ENCODE peak calls at places on chromosomes 6 and 20, in nine cellular contexts. W is thoracic aorta; I is activated T-cell treated with anti-CD3 and anti-CD28 coated beads, Interleukin-2, amount 50 U/mL, for 48 hours; X is activated CD4-positive, alpha-beta T cell treated with anti-CD3 and anti-CD28 coated beads for 24 hours; B is NCI-H748 treated with DMSO at 0.1 percent for 48 hours; N is GM20000; Z is HL-60; M is NCI-H510A; R is activated naive CD4-positive, alpha-beta T cell. F is an unnamed sample.

GRCh38 chr20:10280016-10280908 is 61.6 kb downstream of the SNAP25 start:
- DNase-seq in W (no peak), I (no peak), X (no peak), B (no peak), N (no peak), Z (no peak), M (no peak), R (no peak), F (no peak)

GRCh38 chr20:43007525-43007924 is 182.2 kb downstream of the PTPRT start:
- DNase-seq in W (no peak), I (no peak), X (no peak), B (no peak), N (no peak), Z (no peak), M (no peak), R (no peak), F (no peak)

GRCh38 chr20:20286061-20286460 is 81.8 kb upstream of the INSM1 start:
- DNase-seq in W (no peak), I (no peak), X (no peak), B (no peak), N (no peak), Z (no peak), M (no peak), R (no peak), F (no peak)

GRCh38 chr6:107846262-107846795 is 22.2 kb upstream of the SCML4 start:
- DNase-seq in W (no peak), I (no peak), X (no peak), B (no peak), N (no peak), Z (no peak), M (no peak), R (no peak), F (no peak)

GRCh38 chr20:11274137-11274536 is 600.3 kb upstream of the JAG1 start:
- DNase-seq in W (no peak), I (no peak), X (no peak), B (peak; percentile 90), N (peak; percentile 51), Z (no peak), M (peak; percentile 55), R (no peak), F (no peak)

GRCh38 chr20:32158351-32158750 is 48.8 kb downstream of the TM9SF4 start:
- DNase-seq in W (no peak), I (no peak), X (no peak), B (no peak), N (no peak), Z (no peak), M (no peak), R (no peak), F (no peak)

GRCh38 chr6:29504961-29505360 is 17.2 kb upstream of the MAS1L start:
- DNase-seq in W (no peak), I (no peak), X (no peak), B (no peak), N (no peak), Z (no peak), M (no peak), R (no peak), F (no peak)

GRCh38 chr20:14445310-14445709 is 107.9 kb upstream of the FLRT3 start:
- DNase-seq in W (no peak), I (no peak), X (no peak), B (no peak), N (no peak), Z (no peak), M (no peak), R (no peak), F (no peak)

GRCh38 chr20:24723953-24724352 is 225.1 kb upstream of the CST7 start:
- DNase-seq in W (no peak), I (no peak), X (no peak), B (no peak), N (no peak), Z (no peak), M (no peak), R (no peak), F (no peak)

GRCh38 chr6:46329568-46329967 is 158.8 kb upstream of the ENPP5 start:
- DNase-seq in W (no peak), I (no peak), X (no peak), B (no peak), N (no peak), Z (no peak), M (no peak), R (no peak), F (no peak)

GRCh38 chr6:108113557-108114519 is 39.3 kb upstream of the OSTM1 start:
- DNase-seq in W (no peak), I (peak; percentile 42), X (no peak), B (peak; percentile 22), N (peak; percentile 64), Z (no peak), M (no peak), R (no peak), F (no peak)

GRCh38 chr20:10632681-10633509 is 40.9 kb downstream of the JAG1 start:
- DNase-seq in W (no peak), I (no peak), X (no peak), B (no peak), N (no peak), Z (no peak), M (no peak), R (no peak), F (no peak)

GRCh38 chr6:160750276-160750689 is 48.2 kb downstream of the PLG start:
- DNase-seq in W (no peak), I (no peak), X (no peak), B (no peak), N (peak; percentile 39), Z (no peak), M (no peak), R (no peak), F (peak; percentile 39)

GRCh38 chr20:52592567-52592966 is 379.6 kb upstream of the TSHZ2 start:
- DNase-seq in W (no peak), I (no peak), X (no peak), B (no peak), N (no peak), Z (no peak), M (no peak), R (no peak), F (no peak)

GRCh38 chr6:121817141-121817540 is 381.7 kb downstream of the GJA1 start:
- DNase-seq in W (no peak), I (no peak), X (no peak), B (no peak), N (no peak), Z (no peak), M (no peak), R (no peak), F (no peak)

GRCh38 chr6:1837868-1838267 is 228.2 kb downstream of the FOXC1 start:
- DNase-seq in W (no peak), I (no peak), X (no peak), B (no peak), N (no peak), Z (no peak), M (no peak), R (no peak), F (no peak)

GRCh38 chr20:8678098-8678776 is 390.6 kb upstream of the PLCB4 start:
- DNase-seq in W (no peak), I (no peak), X (no peak), B (no peak), N (no peak), Z (no peak), M (no peak), R (no peak), F (no peak)

GRCh38 chr6:29986199-29986598 is 43.9 kb downstream of the HLA-A start:
- DNase-seq in W (no peak), I (no peak), X (no peak), B (no peak), N (no peak), Z (no peak), M (no peak), R (no peak), F (no peak)

GRCh38 chr6:98333273-98333672 is 501.1 kb upstream of the POU3F2 start:
- DNase-seq in W (no peak), I (no peak), X (no peak), B (no peak), N (no peak), Z (no peak), M (no peak), R (no peak), F (no peak)

GRCh38 chr6:168128631-168129291 is 49.7 kb upstream of the FRMD1 start:
- DNase-seq in W (no peak), I (no peak), X (no peak), B (no peak), N (no peak), Z (no peak), M (no peak), R (no peak), F (no peak)

GRCh38 chr6:96032646-96033045 is 16.9 kb downstream of the FUT9 start:
- DNase-seq in W (no peak), I (no peak), X (no peak), B (peak; percentile 26), N (no peak), Z (no peak), M (no peak), R (no peak), F (no peak)

GRCh38 chr6:163398796-163399195 is 15.7 kb upstream of the QKI start:
- DNase-seq in W (no peak), I (no peak), X (no peak), B (no peak), N (no peak), Z (peak; percentile 65), M (no peak), R (no peak), F (no peak)

GRCh38 chr20:53608456-53609413 is 15.1 kb upstream of the ZNF217 start:
- DNase-seq in W (no peak), I (peak; percentile 47), X (no peak), B (no peak), N (no peak), Z (no peak), M (no peak), R (no peak), F (no peak)

GRCh38 chr6:42281016-42281533 is 63.4 kb upstream of the MRPS10 start:
- DNase-seq in W (no peak), I (no peak), X (no peak), B (no peak), N (no peak), Z (no peak), M (no peak), R (no peak), F (no peak)

F was measured in GM12878.